ENCODE peak calls at places on chromosomes 1 and 21, in six cellular contexts. O is Caco-2, V is posterior cingulate gyrus, M is glutamatergic neuron, U is esophagus squamous epithelium, H is amygdala. E is an unnamed sample.
A peak's percentile ranks its signal among the peaks of the same experiment; 100 is the strongest.

GRCh38 chr1:153277852-153278251 is 18.4 kb downstream of the LORICRIN start:
- DNase-seq in H (no peak), O (peak; percentile 66), M (no peak), V (no peak), U (no peak), E (no peak)

GRCh38 chr1:212147581-212148033 is 112.1 kb downstream of the DTL start:
- DNase-seq in V (no peak), H (no peak), U (no peak), M (no peak), O (no peak), E (no peak)

GRCh38 chr1:151715726-151716404 is 738 bp downstream of the CELF3 start:
- DNase-seq in U (no peak), O (no peak), V (no peak), M (peak; percentile 82), H (no peak), E (no peak)

GRCh38 chr21:42129300-42130266 is 58.5 kb downstream of the UMODL1 start:
- DNase-seq in V (no peak), U (no peak), O (no peak), M (no peak), H (no peak), E (no peak)

GRCh38 chr21:33947451-33948095 is 32.0 kb upstream of the ATP5PO start:
- DNase-seq in O (peak; percentile 92), U (peak; percentile 20), V (no peak), H (no peak), M (no peak), E (peak; percentile 76)

GRCh38 chr1:39542924-39543323 is 33.7 kb downstream of the PABPC4 start:
- DNase-seq in O (no peak), U (no peak), H (no peak), V (no peak), M (no peak), E (no peak)

GRCh38 chr1:155250633-155251449 is 4.4 kb downstream of the ENTREP3 start:
- DNase-seq in V (peak; percentile 92), H (peak; percentile 78), U (peak; percentile 49), M (peak; percentile 100), O (peak; percentile 92), E (peak; percentile 79)

GRCh38 chr1:47351305-47351704 is 17.7 kb downstream of the CMPK1 start:
- DNase-seq in M (no peak), O (no peak), U (no peak), V (no peak), H (no peak), E (no peak)

GRCh38 chr1:87369736-87370135 is 41.1 kb downstream of the LMO4 start:
- DNase-seq in U (no peak), M (no peak), H (no peak), O (no peak), V (no peak), E (no peak)

GRCh38 chr1:209354111-209354839 is 229.2 kb upstream of the CAMK1G start:
- DNase-seq in V (peak; percentile 69), M (peak; percentile 79), H (peak; percentile 28), U (no peak), O (peak; percentile 84), E (no peak)

GRCh38 chr1:41526956-41527561 is 42.6 kb upstream of the EDN2 start:
- DNase-seq in M (no peak), V (no peak), H (no peak), O (no peak), U (no peak), E (no peak)

GRCh38 chr1:190540366-190540765 is 62.7 kb upstream of the BRINP3 start:
- DNase-seq in V (no peak), O (no peak), H (no peak), U (no peak), M (no peak), E (no peak)

GRCh38 chr21:39077816-39078215 is 105.4 kb downstream of the PSMG1 start:
- DNase-seq in M (no peak), U (no peak), V (no peak), H (no peak), O (no peak), E (no peak)

GRCh38 chr1:94433866-94434265 is 15.7 kb downstream of the ABCD3 start:
- DNase-seq in V (no peak), M (no peak), O (no peak), H (no peak), U (no peak), E (no peak)

GRCh38 chr1:22639286-22639685 is 2.9 kb downstream of the C1QA start:
- DNase-seq in U (no peak), V (no peak), M (no peak), H (no peak), O (no peak), E (no peak)

GRCh38 chr1:194056169-194056568 is 869.8 kb upstream of the B3GALT2 start:
- DNase-seq in V (no peak), M (no peak), H (no peak), O (no peak), U (no peak), E (no peak)

GRCh38 chr1:42479621-42480020 is 16.5 kb downstream of the CCDC30 start:
- DNase-seq in M (peak; percentile 55), O (peak; percentile 28), U (no peak), H (no peak), V (no peak), E (no peak)

GRCh38 chr1:155125946-155126493 is 1.7 kb upstream of the EFNA1 start:
- DNase-seq in H (peak; percentile 37), U (no peak), O (peak; percentile 81), M (peak; percentile 36), V (peak; percentile 79), E (no peak)

GRCh38 chr1:80375662-80376061 is 1369.1 kb upstream of the ADGRL4 start:
- DNase-seq in O (no peak), U (no peak), M (no peak), H (no peak), V (no peak), E (no peak)

GRCh38 chr21:35738342-35738961 is 321.9 kb downstream of the SETD4 start:
- DNase-seq in M (no peak), V (no peak), H (no peak), O (no peak), U (no peak), E (no peak)

E was measured in SIG-M5.